ENCODE peak calls at places on chromosomes 13 and 19, in eight cellular contexts. P is body of pancreas; I is A673; F is Panc1; N is CD8-positive, alpha-beta memory T cell; H is T47D; M is stimulated activated CD4-positive, alpha-beta T cell treated with anti-CD3 and anti-CD28 coated beads, Interleukin-4, amount 100 ng/mL, for 1 hour; W is testis. D is an unnamed sample.

GRCh38 chr13:48223016-48223385 is 10.0 kb upstream of the ITM2B start:
- DNase-seq in P (no peak), I (no peak), F (no peak), N (no peak), H (no peak), M (no peak), W (no peak), D (no peak)

GRCh38 chr19:58229255-58229639 is 533 bp downstream of the ZNF544 start:
- DNase-seq in P (no peak), I (peak), F (no peak), N (no peak), H (peak), M (peak), W (peak), D (no peak)

GRCh38 chr19:20612711-20613316 is 47.2 kb upstream of the ZNF737 start:
- DNase-seq in P (no peak), I (no peak), F (no peak), N (no peak), H (no peak), M (no peak), W (no peak), D (no peak)

GRCh38 chr13:29457299-29457698 is 138.2 kb downstream of the SLC7A1 start:
- DNase-seq in P (no peak), I (peak), F (no peak), N (no peak), H (no peak), M (no peak), W (no peak), D (no peak)

GRCh38 chr13:112968910-112969691 is at the start of gene MCF2L:
- DNase-seq in P (peak), I (peak), F (no peak), N (peak), H (peak), M (peak), W (peak), D (peak)

GRCh38 chr19:47391510-47392223 is 27.7 kb downstream of the MEIS3 start:
- DNase-seq in P (peak), I (peak), F (peak), N (peak), H (no peak), M (peak), W (peak), D (peak)

GRCh38 chr19:49498475-49498874 is 2.2 kb downstream of the RPS11 start:
- DNase-seq in P (no peak), I (no peak), F (no peak), N (no peak), H (no peak), M (no peak), W (no peak), D (no peak)

GRCh38 chr13:25468330-25469178 is 96.8 kb downstream of the ATP8A2 start:
- DNase-seq in P (no peak), I (peak), F (no peak), N (no peak), H (no peak), M (no peak), W (peak), D (no peak)

GRCh38 chr19:50310759-50311465 is 18.3 kb downstream of the KCNC3 start:
- DNase-seq in P (no peak), I (no peak), F (no peak), N (no peak), H (no peak), M (no peak), W (no peak), D (no peak)

GRCh38 chr19:33418461-33418860 is 45.0 kb downstream of the CEBPG start:
- DNase-seq in P (no peak), I (no peak), F (no peak), N (no peak), H (no peak), M (no peak), W (no peak), D (no peak)

GRCh38 chr19:50835785-50836542 is 2.6 kb upstream of the KLK15 start:
- DNase-seq in P (peak), I (peak), F (no peak), N (peak), H (peak), M (peak), W (peak), D (no peak)

GRCh38 chr13:101536079-101536478 is 83.6 kb downstream of the ITGBL1 start:
- DNase-seq in P (no peak), I (no peak), F (no peak), N (no peak), H (no peak), M (no peak), W (no peak), D (no peak)

GRCh38 chr13:41713405-41713804 is 247.5 kb downstream of the VWA8 start:
- DNase-seq in P (no peak), I (no peak), F (no peak), N (no peak), H (no peak), M (no peak), W (no peak), D (no peak)

GRCh38 chr19:1175020-1175419 is 952 bp upstream of the SBNO2 start:
- DNase-seq in P (no peak), I (no peak), F (no peak), N (no peak), H (no peak), M (no peak), W (no peak), D (no peak)

GRCh38 chr19:38213911-38214625 is 10.0 kb downstream of the DPF1 start:
- DNase-seq in P (no peak), I (no peak), F (no peak), N (peak), H (no peak), M (peak), W (no peak), D (no peak)

GRCh38 chr13:75715598-75716523 is 79.7 kb downstream of the LMO7 start:
- DNase-seq in P (no peak), I (no peak), F (no peak), N (no peak), H (no peak), M (no peak), W (no peak), D (no peak)

GRCh38 chr13:23695711-23696512 is 125.7 kb downstream of the TNFRSF19 start:
- DNase-seq in P (no peak), I (no peak), F (no peak), N (peak), H (no peak), M (peak), W (no peak), D (no peak)

GRCh38 chr19:18500820-18501219 is 21.1 kb downstream of the ELL start:
- DNase-seq in P (peak), I (no peak), F (no peak), N (no peak), H (no peak), M (no peak), W (no peak), D (peak)

GRCh38 chr13:101398191-101398590 is 18.1 kb downstream of the NALCN start:
- DNase-seq in P (no peak), I (no peak), F (no peak), N (no peak), H (no peak), M (no peak), W (no peak), D (no peak)

GRCh38 chr13:59715591-59715990 is 448.1 kb downstream of the DIAPH3 start:
- DNase-seq in P (no peak), I (no peak), F (no peak), N (no peak), H (no peak), M (no peak), W (no peak), D (no peak)

GRCh38 chr13:113657851-113658741 is at the start of gene ATP4B:
- DNase-seq in P (peak), I (no peak), F (no peak), N (peak), H (no peak), M (no peak), W (no peak), D (no peak)

GRCh38 chr19:40933025-40933424 is 51.0 kb upstream of the CYP2A7 start:
- DNase-seq in P (no peak), I (peak), F (no peak), N (no peak), H (no peak), M (no peak), W (no peak), D (no peak)

GRCh38 chr19:34482380-34483250 is 1.1 kb downstream of the WTIP start:
- DNase-seq in P (no peak), I (peak), F (no peak), N (no peak), H (peak), M (no peak), W (peak), D (no peak)

GRCh38 chr19:1631557-1632100 is 20.8 kb downstream of the TCF3 start:
- DNase-seq in P (no peak), I (no peak), F (no peak), N (no peak), H (no peak), M (no peak), W (no peak), D (no peak)

GRCh38 chr13:64471916-64472315 is 2758.2 kb downstream of the PCDH9 start:
- DNase-seq in P (no peak), I (peak), F (peak), N (no peak), H (peak), M (no peak), W (no peak), D (no peak)

GRCh38 chr13:83881031-83881727 is 1.1 kb downstream of the SLITRK1 start:
- DNase-seq in P (no peak), I (peak), F (no peak), N (no peak), H (no peak), M (no peak), W (no peak), D (no peak)

GRCh38 chr19:10086904-10087256 is 763 bp downstream of the SHFL start:
- DNase-seq in P (no peak), I (no peak), F (no peak), N (peak), H (no peak), M (peak), W (no peak), D (no peak)

GRCh38 chr19:6241680-6242079 is 38.1 kb downstream of the MLLT1 start:
- DNase-seq in P (peak), I (no peak), F (no peak), N (no peak), H (no peak), M (no peak), W (peak), D (no peak)

GRCh38 chr19:48873476-48874308 is 1.5 kb downstream of the PPP1R15A start:
- DNase-seq in P (no peak), I (no peak), F (no peak), N (no peak), H (no peak), M (no peak), W (peak), D (no peak)

GRCh38 chr13:23979361-23980159 is 82.3 kb upstream of the C1QTNF9B start:
- DNase-seq in P (peak), I (peak), F (no peak), N (peak), H (peak), M (peak), W (peak), D (peak)

GRCh38 chr19:12985049-12985776 is 10.1 kb upstream of the NFIX start:
- DNase-seq in P (peak), I (no peak), F (no peak), N (no peak), H (no peak), M (no peak), W (peak), D (peak)

GRCh38 chr13:42643076-42643475 is 69.1 kb downstream of the TNFSF11 start:
- DNase-seq in P (no peak), I (no peak), F (no peak), N (no peak), H (no peak), M (no peak), W (no peak), D (no peak)

GRCh38 chr13:33787051-33787591 is 30.8 kb upstream of the RFC3 start:
- DNase-seq in P (no peak), I (peak), F (no peak), N (no peak), H (no peak), M (no peak), W (no peak), D (no peak)

GRCh38 chr13:93345642-93346220 is 119.1 kb downstream of the GPC6 start:
- DNase-seq in P (no peak), I (no peak), F (no peak), N (no peak), H (no peak), M (no peak), W (no peak), D (no peak)

GRCh38 chr13:24038846-24039330 is 121.6 kb upstream of the SPATA13 start:
- DNase-seq in P (peak), I (no peak), F (no peak), N (no peak), H (no peak), M (no peak), W (no peak), D (no peak)

GRCh38 chr19:37519890-37520289 is 13.2 kb downstream of the ZNF793 start:
- DNase-seq in P (no peak), I (no peak), F (no peak), N (no peak), H (no peak), M (no peak), W (no peak), D (no peak)

GRCh38 chr13:48155850-48156249 is 60.9 kb upstream of the MED4 start:
- DNase-seq in P (no peak), I (peak), F (peak), N (peak), H (no peak), M (no peak), W (no peak), D (no peak)

GRCh38 chr13:26053418-26053980 is 1.7 kb upstream of the SHISA2 start:
- DNase-seq in P (no peak), I (no peak), F (no peak), N (no peak), H (no peak), M (no peak), W (no peak), D (no peak)